ENCODE peak calls at places on chromosomes 12 and 14, in five cellular contexts. S, E, X, V and Y are unnamed samples.

GRCh38 chr14:68766299-68767247 is 26.3 kb downstream of the ZFP36L1 start:
- DNase-seq in E (peak), S (no peak), V (no peak), X (no peak), Y (no peak)

GRCh38 chr14:68779761-68780323 is 13.0 kb downstream of the ZFP36L1 start:
- DNase-seq in V (no peak), X (peak), E (peak), S (peak), Y (peak)

GRCh38 chr14:97441740-97442362 is 644.7 kb downstream of the VRK1 start:
- DNase-seq in V (no peak), E (no peak), S (no peak), X (no peak), Y (no peak)

GRCh38 chr12:46677749-46678148 is 148.0 kb downstream of the SLC38A4 start:
- DNase-seq in E (no peak), V (no peak), X (peak), S (no peak), Y (peak)

GRCh38 chr12:34333337-34333736 is 311.0 kb downstream of the ALG10 start:
- DNase-seq in V (no peak), E (no peak), X (no peak), S (no peak), Y (no peak)

GRCh38 chr14:76022991-76023390 is 37.4 kb downstream of the IFT43 start:
- DNase-seq in S (no peak), V (no peak), X (no peak), E (no peak), Y (no peak)

GRCh38 chr12:6627598-6627997 is 8.2 kb downstream of the LPAR5 start:
- DNase-seq in X (no peak), S (no peak), E (no peak), V (no peak), Y (no peak)

GRCh38 chr12:120652671-120653435 is 12.4 kb downstream of the CABP1 start:
- DNase-seq in V (peak), E (no peak), S (no peak), X (no peak), Y (no peak)

GRCh38 chr12:98352835-98353234 is 162.6 kb upstream of the TMPO start:
- DNase-seq in V (no peak), S (no peak), X (no peak), E (no peak), Y (peak)

GRCh38 chr12:56127485-56127887 is 581 bp upstream of the ESYT1 start:
- DNase-seq in X (no peak), E (no peak), V (no peak), S (no peak), Y (no peak)

GRCh38 chr12:53677612-53678133 is 1.8 kb upstream of the ATP5MC2 start:
- DNase-seq in E (no peak), X (no peak), V (no peak), S (no peak), Y (no peak)

GRCh38 chr12:69471667-69472385 is 1.6 kb downstream of the FRS2 start:
- DNase-seq in S (no peak), V (no peak), X (no peak), E (peak), Y (no peak)

GRCh38 chr12:117662620-117663395 is 301.4 kb upstream of the NOS1 start:
- DNase-seq in X (no peak), E (no peak), V (no peak), S (no peak), Y (peak)

GRCh38 chr14:24741871-24742270 is 107.9 kb upstream of the GZMB start:
- DNase-seq in S (peak), V (no peak), X (peak), E (no peak), Y (no peak)

GRCh38 chr12:65649126-65649525 is 175.2 kb upstream of the HMGA2 start:
- DNase-seq in S (peak), E (peak), V (no peak), X (peak), Y (peak)

GRCh38 chr14:71590131-71590530 is 342.1 kb upstream of the RGS6 start:
- DNase-seq in S (no peak), V (no peak), E (peak), X (no peak), Y (no peak)

GRCh38 chr14:69658664-69659261 is 47.4 kb downstream of the SUSD6 start:
- DNase-seq in E (no peak), X (peak), S (no peak), V (no peak), Y (peak)

GRCh38 chr12:112822056-112822455 is 30.5 kb downstream of the RPH3A start:
- DNase-seq in X (no peak), E (no peak), S (no peak), V (no peak), Y (no peak)

GRCh38 chr12:1937481-1938224 is 19.2 kb upstream of the CACNA2D4 start:
- DNase-seq in V (peak), X (no peak), E (peak), S (no peak), Y (no peak)

GRCh38 chr12:11727133-11727664 is 77.7 kb downstream of the ETV6 start:
- DNase-seq in E (no peak), S (no peak), X (no peak), V (no peak), Y (no peak)

GRCh38 chr14:97544581-97544980 is 747.4 kb downstream of the VRK1 start:
- DNase-seq in V (no peak), E (no peak), X (no peak), S (no peak), Y (no peak)

GRCh38 chr12:124833693-124834122 is 30.0 kb downstream of the SCARB1 start:
- DNase-seq in E (peak), S (peak), V (peak), X (peak), Y (peak)

GRCh38 chr12:2198088-2198501 is 145.3 kb downstream of the CACNA1C start:
- DNase-seq in X (peak), S (peak), V (no peak), E (no peak), Y (peak)

DNA sequence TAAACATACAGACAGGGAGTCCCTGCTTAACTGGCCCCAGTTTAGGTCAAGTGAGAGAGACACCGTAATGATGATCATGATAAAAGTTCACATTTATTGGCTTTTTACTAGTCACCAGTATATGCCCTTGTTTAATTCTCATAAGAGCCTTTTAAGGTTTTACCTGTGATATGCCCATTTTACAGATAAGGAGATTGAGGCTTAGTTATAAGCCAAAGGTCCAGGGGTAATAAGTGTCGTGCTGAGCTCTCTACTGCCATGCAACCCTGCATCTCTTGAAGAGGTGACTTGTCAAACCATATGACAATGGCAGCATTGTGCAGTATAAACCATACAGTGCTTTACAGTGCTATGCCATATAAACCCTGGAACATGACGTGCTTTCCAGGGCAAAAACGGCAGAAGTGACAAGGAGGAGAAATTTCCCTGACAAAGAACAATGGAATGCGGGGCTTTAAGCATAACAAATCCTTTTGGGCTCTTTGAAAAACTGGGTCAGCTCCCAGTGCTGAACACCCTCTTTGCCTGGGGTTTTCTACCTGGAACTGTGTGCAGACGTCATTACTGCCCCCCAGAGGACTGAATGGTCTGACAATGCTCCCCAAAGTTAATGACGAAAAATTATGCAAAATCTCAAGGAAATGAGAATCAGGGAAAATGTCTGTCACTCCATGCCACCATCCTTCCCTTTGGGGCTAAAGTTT is 59.7 kb upstream of the C14orf132 start:
- DNase-seq in E (no peak), X (no peak), V (no peak), S (no peak), Y (peak)
- TF ChIP-seq CTCF in E (no peak), X (peak), V (no peak), S (no peak), Y (no peak)

GRCh38 chr12:42128327-42128726 is 16.3 kb downstream of the GXYLT1 start:
- DNase-seq in X (peak), E (no peak), S (no peak), V (no peak), Y (peak)
- TF ChIP-seq CTCF in X (no peak), E (no peak), S (no peak), V (no peak), Y (no peak)

GRCh38 chr12:21453312-21453852 is 15.9 kb downstream of the PYROXD1 start:
- DNase-seq in S (no peak), V (no peak), X (no peak), E (no peak), Y (no peak)

GRCh38 chr12:21456291-21456780 is 18.9 kb downstream of the PYROXD1 start:
- DNase-seq in X (no peak), V (no peak), S (no peak), E (no peak), Y (peak)

GRCh38 chr12:21451529-21451928 is 14.1 kb downstream of the PYROXD1 start:
- DNase-seq in E (no peak), S (no peak), X (peak), V (no peak), Y (no peak)
- TF ChIP-seq CTCF in E (peak), S (no peak), X (peak), V (no peak), Y (peak)

GRCh38 chr14:99541677-99542470 is 60.7 kb downstream of the CCNK start:
- DNase-seq in E (peak), V (no peak), X (no peak), S (no peak), Y (no peak)
- TF ChIP-seq CTCF in E (no peak), V (no peak), X (no peak), S (no peak), Y (no peak)